ENCODE peak calls at places on chromosomes 7 and 10, in ten cellular contexts. L is stimulated activated CD4-positive, alpha-beta T cell treated with anti-CD3 and anti-CD28 coated beads, Interleukin-4, amount 100 ng/mL, for 24 hours; R is left colon; A is psoas muscle; P is M059J; W is A673; H is uterus; D is HFF-Myc; O is activated CD8-positive, alpha-beta T cell treated with anti-CD3 and anti-CD28 coated beads for 36 hours; Y is glomerular endothelial cell. N is an unnamed sample.

GRCh38 chr10:520402-520787 is 169.1 kb downstream of the DIP2C start:
- DNase-seq in L (no peak), R (no peak), A (no peak), P (peak; percentile 13), W (no peak), H (peak; percentile 64), D (no peak), O (no peak), Y (no peak), N (no peak)

GRCh38 chr10:33070101-33070500 is 112.1 kb upstream of the ITGB1 start:
- DNase-seq in L (no peak), R (no peak), A (no peak), P (no peak), W (no peak), H (no peak), D (no peak), O (no peak), Y (no peak), N (no peak)

GRCh38 chr10:103637855-103638561 is 144.5 kb downstream of the NEURL1 start:
- DNase-seq in L (no peak), R (peak; percentile 53), A (peak; percentile 88), P (no peak), W (no peak), H (peak; percentile 87), D (no peak), O (no peak), Y (no peak), N (no peak)

GRCh38 chr7:82615527-82615926 is 171.9 kb upstream of the CACNA2D1 start:
- DNase-seq in L (no peak), R (no peak), A (no peak), P (no peak), W (no peak), H (no peak), D (no peak), O (no peak), Y (no peak), N (no peak)

GRCh38 chr10:69571618-69572158 is 1.5 kb downstream of the NEUROG3 start:
- DNase-seq in L (no peak), R (no peak), A (no peak), P (no peak), W (no peak), H (no peak), D (no peak), O (no peak), Y (no peak), N (no peak)

GRCh38 chr10:74021248-74022055 is 23.5 kb downstream of the VCL start:
- DNase-seq in L (no peak), R (no peak), A (no peak), P (peak; percentile 56), W (peak; percentile 32), H (no peak), D (no peak), O (no peak), Y (no peak), N (no peak)

GRCh38 chr10:23439452-23439919 is 611 bp downstream of the OTUD1 start:
- DNase-seq in L (no peak), R (no peak), A (no peak), P (no peak), W (no peak), H (no peak), D (no peak), O (peak; percentile 43), Y (no peak), N (no peak)

GRCh38 chr7:91289633-91290260 is 25.5 kb downstream of the FZD1 start:
- DNase-seq in L (no peak), R (no peak), A (no peak), P (no peak), W (no peak), H (no peak), D (no peak), O (no peak), Y (no peak), N (no peak)

GRCh38 chr10:130050008-130050407 is 60.6 kb downstream of the C10orf143 start:
- DNase-seq in L (no peak), R (no peak), A (no peak), P (no peak), W (no peak), H (no peak), D (no peak), O (no peak), Y (no peak), N (no peak)

GRCh38 chr10:82861889-82862288 is 986.9 kb downstream of the NRG3 start:
- DNase-seq in L (no peak), R (no peak), A (no peak), P (no peak), W (no peak), H (no peak), D (no peak), O (no peak), Y (no peak), N (no peak)

GRCh38 chr7:3034591-3035150 is 9.0 kb downstream of the CARD11 start:
- DNase-seq in L (no peak), R (no peak), A (no peak), P (no peak), W (no peak), H (no peak), D (no peak), O (no peak), Y (no peak), N (no peak)

GRCh38 chr10:112223725-112224124 is 40.2 kb upstream of the GPAM start:
- DNase-seq in L (no peak), R (no peak), A (no peak), P (peak; percentile 60), W (no peak), H (no peak), D (no peak), O (no peak), Y (no peak), N (no peak)

GRCh38 chr10:61642692-61643091 is 20.0 kb upstream of the CABCOCO1 start:
- DNase-seq in L (no peak), R (no peak), A (no peak), P (peak; percentile 70), W (no peak), H (no peak), D (peak; percentile 78), O (no peak), Y (peak; percentile 68), N (no peak)

GRCh38 chr10:76973515-76974289 is 663.9 kb downstream of the KCNMA1 start:
- DNase-seq in L (no peak), R (no peak), A (no peak), P (peak; percentile 67), W (peak; percentile 18), H (peak; percentile 27), D (peak; percentile 87), O (no peak), Y (no peak), N (no peak)

GRCh38 chr7:101940151-101940550 is 122.7 kb downstream of the CUX1 start:
- DNase-seq in L (no peak), R (no peak), A (no peak), P (no peak), W (no peak), H (no peak), D (no peak), O (no peak), Y (no peak), N (no peak)

N was measured in Jurkat, Clone E6-1.